ENCODE peak calls at places on chromosomes 7 and 10, in five cellular contexts. One of them, this sample, is unnamed.

GRCh38 chr10:107653832-107654287 is 489.4 kb upstream of the SORCS1 start:
- DNase-seq in neuronal stem cell: no peak
- DNase-seq in mesendoderm: no peak
- DNase-seq in H1: no peak
- DNase-seq in IMR-90: peak; percentile 5
- DNase-seq in this sample: no peak

GRCh38 chr7:29484280-29484679 is 79.4 kb upstream of the PRR15 start:
- DNase-seq in neuronal stem cell: no peak
- DNase-seq in mesendoderm: no peak
- DNase-seq in H1: no peak
- DNase-seq in IMR-90: no peak
- DNase-seq in this sample: no peak

GRCh38 chr10:43082756-43083155 is 5.9 kb downstream of the RET start:
- DNase-seq in neuronal stem cell: no peak
- DNase-seq in mesendoderm: no peak
- DNase-seq in H1: no peak
- DNase-seq in IMR-90: no peak
- DNase-seq in this sample: no peak

GRCh38 chr10:71852335-71852937 is 1.4 kb upstream of the PSAP start:
- DNase-seq in neuronal stem cell: no peak
- DNase-seq in mesendoderm: no peak
- DNase-seq in H1: no peak
- DNase-seq in IMR-90: no peak
- DNase-seq in this sample: no peak

GRCh38 chr10:133328358-133329343 is 8.0 kb downstream of the CALY start:
- DNase-seq in neuronal stem cell: no peak
- DNase-seq in mesendoderm: no peak
- DNase-seq in H1: no peak
- DNase-seq in IMR-90: no peak
- DNase-seq in this sample: no peak

GRCh38 chr10:98006266-98006665 is 24.2 kb downstream of the CRTAC1 start:
- DNase-seq in neuronal stem cell: no peak
- DNase-seq in mesendoderm: peak; percentile 72
- DNase-seq in H1: no peak
- DNase-seq in IMR-90: no peak
- DNase-seq in this sample: peak; percentile 81

GRCh38 chr10:5817322-5818047 is 4.3 kb upstream of the GDI2 start:
- DNase-seq in neuronal stem cell: no peak
- DNase-seq in mesendoderm: no peak
- DNase-seq in H1: no peak
- DNase-seq in IMR-90: no peak
- DNase-seq in this sample: no peak

GRCh38 chr7:137081694-137082093 is 213.2 kb downstream of the CHRM2 start:
- DNase-seq in neuronal stem cell: no peak
- DNase-seq in mesendoderm: no peak
- DNase-seq in H1: no peak
- DNase-seq in IMR-90: peak; percentile 98
- DNase-seq in this sample: no peak

GRCh38 chr10:29482591-29483421 is 152.0 kb downstream of the SVIL start:
- DNase-seq in neuronal stem cell: no peak
- DNase-seq in mesendoderm: peak; percentile 87
- DNase-seq in H1: peak; percentile 58
- DNase-seq in IMR-90: peak; percentile 76
- DNase-seq in this sample: peak; percentile 74

GRCh38 chr10:124378817-124379510 is 39.8 kb downstream of the OAT start:
- DNase-seq in neuronal stem cell: no peak
- DNase-seq in mesendoderm: peak; percentile 33
- DNase-seq in H1: no peak
- DNase-seq in IMR-90: no peak
- DNase-seq in this sample: no peak

GRCh38 chr10:49624629-49625028 is 10.8 kb downstream of the CHAT start:
- DNase-seq in neuronal stem cell: no peak
- DNase-seq in mesendoderm: no peak
- DNase-seq in H1: no peak
- DNase-seq in IMR-90: no peak
- DNase-seq in this sample: peak; percentile 3

GRCh38 chr7:150325110-150325611 is 1.8 kb upstream of the ACTR3C start:
- DNase-seq in neuronal stem cell: no peak
- DNase-seq in mesendoderm: no peak
- DNase-seq in H1: no peak
- DNase-seq in IMR-90: peak; percentile 17
- DNase-seq in this sample: no peak

DNA sequence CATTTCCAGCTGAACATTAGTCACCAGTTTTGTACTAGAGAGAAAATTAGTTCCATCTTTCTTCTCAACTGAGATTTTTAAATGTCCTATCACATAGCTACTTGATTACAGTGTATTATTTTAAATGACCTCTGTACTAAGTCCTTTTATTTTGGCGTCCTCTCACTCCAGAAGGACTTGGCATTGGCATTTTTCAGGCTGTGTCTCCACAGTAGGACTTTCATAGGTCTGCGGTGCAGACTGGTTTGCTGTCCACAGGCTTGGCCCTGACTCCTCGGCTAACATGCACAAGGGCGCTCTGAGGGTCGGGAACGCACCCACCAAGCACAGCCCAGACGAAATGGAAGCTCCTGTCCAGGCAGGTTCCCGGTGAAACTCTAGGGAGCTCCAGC is 6.5 kb downstream of the PTPRE start:
- DNase-seq in neuronal stem cell: no peak
- DNase-seq in mesendoderm: no peak
- DNase-seq in H1: no peak
- DNase-seq in IMR-90: no peak
- DNase-seq in this sample: no peak
- H3K18ac ChIP-seq in neuronal stem cell: peak overlapping the region; percentile 69
- H3K18ac ChIP-seq in mesendoderm: no peak overlapping the region
- H3K18ac ChIP-seq in H1: no peak overlapping the region
- H3K18ac ChIP-seq in IMR-90: no peak overlapping the region
- H3K18ac ChIP-seq in this sample: no peak overlapping the region

DNA sequence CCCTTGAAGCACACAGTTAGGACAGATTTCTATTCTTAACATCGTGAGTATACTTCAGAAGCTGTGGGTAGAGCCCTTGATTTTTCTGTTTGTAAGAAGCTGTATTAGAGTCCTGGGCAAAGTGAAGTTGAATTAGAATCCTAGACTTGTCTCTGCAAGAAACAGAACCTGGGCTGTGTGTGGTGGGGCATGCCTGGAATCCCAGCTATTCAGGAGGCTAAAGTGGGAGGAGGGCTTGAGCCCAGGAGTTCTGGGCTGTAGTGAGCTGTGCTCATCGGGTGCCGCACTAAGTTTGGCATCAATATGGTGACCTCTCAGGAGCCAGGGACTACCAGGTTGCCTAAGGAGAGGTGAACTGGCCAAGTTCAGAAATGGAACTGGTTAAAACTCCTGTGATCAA is 183.4 kb downstream of the GNAI1 start:
- DNase-seq in neuronal stem cell: no peak
- DNase-seq in mesendoderm: peak; percentile 82
- DNase-seq in H1: no peak
- DNase-seq in IMR-90: no peak
- DNase-seq in this sample: peak; percentile 34
- H3K18ac ChIP-seq in neuronal stem cell: no peak overlapping the region
- H3K18ac ChIP-seq in mesendoderm: peak overlapping the region; percentile 10
- H3K18ac ChIP-seq in H1: no peak overlapping the region
- H3K18ac ChIP-seq in IMR-90: no peak overlapping the region
- H3K18ac ChIP-seq in this sample: no peak overlapping the region

DNA sequence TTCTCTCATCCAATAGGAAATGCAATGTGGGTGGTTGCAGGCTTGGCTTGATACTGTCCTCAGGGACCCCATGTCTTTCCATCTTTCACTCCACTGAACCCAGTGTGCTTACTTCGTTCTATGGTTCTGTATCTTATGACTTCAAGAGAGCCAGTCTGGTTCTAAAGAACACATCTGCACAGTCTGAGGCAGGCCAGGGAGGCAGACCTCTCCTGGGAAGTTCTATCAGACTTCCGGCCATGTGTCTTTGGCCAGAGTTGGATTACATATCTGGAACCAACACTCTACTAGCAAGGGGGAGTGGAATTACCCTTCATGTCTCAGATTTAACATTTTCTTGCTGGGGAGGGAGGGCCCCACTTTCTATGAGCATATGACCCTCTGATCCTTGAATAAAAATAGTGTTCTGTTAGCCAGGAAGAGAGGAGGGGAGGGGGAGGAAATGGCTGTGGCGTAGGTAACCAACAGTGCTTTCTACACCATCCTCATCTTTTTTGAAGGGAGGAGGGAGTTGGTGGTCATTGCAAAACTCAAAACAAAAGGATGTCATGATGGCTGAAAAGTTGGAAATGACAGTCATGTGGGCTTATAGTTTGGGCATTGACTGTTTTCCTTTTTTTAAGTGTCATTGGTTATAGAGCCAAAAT is 370.2 kb downstream of the GATA3 start:
- DNase-seq in neuronal stem cell: no peak
- DNase-seq in mesendoderm: no peak
- DNase-seq in H1: no peak
- DNase-seq in IMR-90: no peak
- DNase-seq in this sample: no peak
- H3K18ac ChIP-seq in neuronal stem cell: no peak overlapping the region
- H3K18ac ChIP-seq in mesendoderm: no peak overlapping the region
- H3K18ac ChIP-seq in H1: no peak overlapping the region
- H3K18ac ChIP-seq in IMR-90: no peak overlapping the region
- H3K18ac ChIP-seq in this sample: no peak overlapping the region

GRCh38 chr10:3807928-3808496 is 23.0 kb upstream of the KLF6 start:
- DNase-seq in neuronal stem cell: no peak
- DNase-seq in mesendoderm: no peak
- DNase-seq in H1: no peak
- DNase-seq in IMR-90: no peak
- DNase-seq in this sample: no peak
- H3K18ac ChIP-seq in neuronal stem cell: no peak overlapping the region
- H3K18ac ChIP-seq in mesendoderm: peak overlapping the region; percentile 2
- H3K18ac ChIP-seq in H1: no peak overlapping the region
- H3K18ac ChIP-seq in IMR-90: peak overlapping the region; percentile 46
- H3K18ac ChIP-seq in this sample: no peak overlapping the region

DNA sequence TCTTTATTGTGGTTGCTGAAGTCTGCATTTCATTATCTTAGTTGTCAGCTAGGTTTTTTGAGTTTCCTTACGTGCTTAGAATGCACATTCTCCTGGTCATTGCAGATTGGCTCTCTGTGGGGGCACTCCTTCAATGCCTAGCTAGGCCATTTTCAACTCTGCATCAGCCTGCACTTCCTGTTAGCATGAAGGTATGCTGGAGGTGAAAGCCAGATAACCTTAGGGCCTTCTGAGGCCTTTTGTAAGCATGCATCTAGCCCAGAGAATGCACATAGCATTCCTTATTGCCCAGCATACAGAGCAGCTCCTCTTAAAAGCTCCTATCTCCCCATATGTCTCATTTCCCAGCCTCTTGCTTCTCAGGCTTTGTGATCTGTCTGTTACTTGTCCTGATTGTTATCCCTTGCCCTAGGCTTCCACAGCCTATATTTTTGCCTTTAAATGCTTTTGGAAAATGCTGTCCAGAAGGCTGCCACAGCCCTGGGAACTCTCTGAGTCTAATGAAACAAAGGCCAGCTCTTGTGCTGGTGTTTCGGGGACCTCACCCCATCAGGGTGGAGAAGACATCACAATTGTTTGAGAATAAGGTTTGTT is 108.1 kb upstream of the IGFBP3 start:
- DNase-seq in neuronal stem cell: no peak
- DNase-seq in mesendoderm: peak; percentile 79
- DNase-seq in H1: no peak
- DNase-seq in IMR-90: no peak
- DNase-seq in this sample: no peak
- H3K18ac ChIP-seq in neuronal stem cell: no peak overlapping the region
- H3K18ac ChIP-seq in mesendoderm: no peak overlapping the region
- H3K18ac ChIP-seq in H1: no peak overlapping the region
- H3K18ac ChIP-seq in IMR-90: peak overlapping the region; percentile 5
- H3K18ac ChIP-seq in this sample: no peak overlapping the region

GRCh38 chr7:11251436-11251835 is 277.8 kb downstream of the PHF14 start:
- DNase-seq in neuronal stem cell: no peak
- DNase-seq in mesendoderm: no peak
- DNase-seq in H1: no peak
- DNase-seq in IMR-90: no peak
- DNase-seq in this sample: no peak
- H3K18ac ChIP-seq in neuronal stem cell: no peak overlapping the region
- H3K18ac ChIP-seq in mesendoderm: no peak overlapping the region
- H3K18ac ChIP-seq in H1: no peak overlapping the region
- H3K18ac ChIP-seq in IMR-90: no peak overlapping the region
- H3K18ac ChIP-seq in this sample: no peak overlapping the region

This sample was measured in H9.